ENCODE peak calls at places on chromosomes 1 and 21, in eight cellular contexts. W is breast epithelium, M is body of pancreas, S is IMR-90, C is K562, K is right lobe of liver, X is suprapubic skin, A is heart left ventricle. I is an unnamed sample.
A peak's percentile ranks its signal among the peaks of the same experiment; 100 is the strongest.

GRCh38 chr1:154479764-154480421 is 22.1 kb upstream of the TDRD10 start:
- DNase-seq in W (no peak), M (peak; percentile 73), S (peak; percentile 85), C (peak; percentile 82), K (no peak), X (no peak), A (no peak), I (no peak)

GRCh38 chr1:26861889-26862371 is 1.0 kb upstream of the SFN start:
- DNase-seq in W (no peak), M (no peak), S (no peak), C (no peak), K (no peak), X (no peak), A (no peak), I (no peak)

GRCh38 chr1:74943046-74943445 is 191.1 kb upstream of the LHX8 start:
- DNase-seq in W (no peak), M (no peak), S (no peak), C (no peak), K (no peak), X (no peak), A (no peak), I (no peak)

GRCh38 chr21:46610018-46610701 is 5.3 kb upstream of the S100B start:
- DNase-seq in W (no peak), M (no peak), S (no peak), C (no peak), K (no peak), X (no peak), A (no peak), I (no peak)

GRCh38 chr21:32007461-32007860 is 134.6 kb downstream of the HUNK start:
- DNase-seq in W (no peak), M (no peak), S (peak; percentile 82), C (no peak), K (no peak), X (no peak), A (no peak), I (no peak)

GRCh38 chr1:67170751-67171573 is 4.7 kb downstream of the IL23R start:
- DNase-seq in W (no peak), M (no peak), S (no peak), C (no peak), K (no peak), X (no peak), A (no peak), I (no peak)

GRCh38 chr1:176800978-176801552 is 338.1 kb downstream of the PAPPA2 start:
- DNase-seq in W (no peak), M (no peak), S (no peak), C (no peak), K (no peak), X (no peak), A (no peak), I (no peak)

GRCh38 chr1:116195077-116195868 is 84.1 kb downstream of the MAB21L3 start:
- DNase-seq in W (no peak), M (no peak), S (no peak), C (no peak), K (no peak), X (no peak), A (no peak), I (no peak)

GRCh38 chr1:183956559-183957188 is 80.9 kb downstream of the COLGALT2 start:
- DNase-seq in W (no peak), M (no peak), S (peak; percentile 87), C (no peak), K (no peak), X (no peak), A (no peak), I (no peak)

GRCh38 chr1:14345925-14346550 is 252.4 kb upstream of the KAZN start:
- DNase-seq in W (no peak), M (no peak), S (no peak), C (peak; percentile 28), K (no peak), X (no peak), A (no peak), I (no peak)

GRCh38 chr1:51101976-51102375 is at the start of gene C1orf185:
- DNase-seq in W (no peak), M (no peak), S (no peak), C (peak; percentile 14), K (no peak), X (no peak), A (no peak), I (no peak)

GRCh38 chr1:227225715-227226346 is 92.5 kb downstream of the CDC42BPA start:
- DNase-seq in W (no peak), M (no peak), S (peak; percentile 83), C (no peak), K (no peak), X (no peak), A (no peak), I (no peak)

GRCh38 chr1:48693180-48693579 is 83.5 kb downstream of the BEND5 start:
- DNase-seq in W (no peak), M (no peak), S (no peak), C (no peak), K (no peak), X (no peak), A (no peak), I (no peak)

GRCh38 chr1:55694297-55694696 is 479.1 kb upstream of the USP24 start:
- DNase-seq in W (no peak), M (peak; percentile 56), S (peak; percentile 35), C (no peak), K (no peak), X (no peak), A (no peak), I (no peak)
- TF ChIP-seq POLR2A in W (no peak), M (no peak), S (no peak), C (no peak), K (no peak), X (no peak), A (no peak), I (no peak)

GRCh38 chr1:239954836-239955235 is 136.8 kb upstream of the FMN2 start:
- DNase-seq in W (no peak), M (no peak), S (no peak), C (no peak), K (no peak), X (no peak), A (no peak), I (no peak)

GRCh38 chr1:239956230-239956629 is 135.5 kb upstream of the FMN2 start:
- DNase-seq in W (no peak), M (no peak), S (no peak), C (no peak), K (no peak), X (no peak), A (no peak), I (no peak)

GRCh38 chr1:239958063-239958462 is 133.6 kb upstream of the FMN2 start:
- DNase-seq in W (no peak), M (no peak), S (no peak), C (no peak), K (no peak), X (no peak), A (no peak), I (no peak)

GRCh38 chr1:239952348-239953307 is 139.1 kb upstream of the FMN2 start:
- DNase-seq in W (no peak), M (peak; percentile 17), S (no peak), C (peak; percentile 23), K (no peak), X (no peak), A (no peak), I (no peak)

DNA sequence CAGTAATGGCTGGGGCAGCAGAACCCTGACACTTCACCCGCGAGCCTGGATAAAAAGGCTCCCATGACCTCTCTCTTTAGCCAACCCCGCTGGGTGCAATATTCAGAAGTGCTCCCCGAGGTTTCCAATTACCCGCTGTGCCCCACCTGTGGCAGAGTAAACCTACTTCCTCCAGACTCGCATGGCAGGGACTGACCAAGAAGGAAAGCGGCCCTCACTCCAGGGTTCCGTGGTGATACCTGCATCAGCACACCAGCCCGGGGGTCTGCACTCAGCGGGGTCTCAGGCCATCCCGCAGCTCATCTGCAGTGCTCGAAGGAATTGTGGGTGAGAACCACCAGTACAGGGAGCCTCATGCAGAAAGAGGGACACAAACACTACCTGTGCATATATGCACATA is 136.3 kb upstream of the FMN2 start:
- DNase-seq in W (no peak), M (no peak), S (no peak), C (no peak), K (no peak), X (no peak), A (no peak), I (no peak)
- H3K27me3 ChIP-seq in W (no peaks in the 10 kb centered on the region), M (no peaks in the 10 kb centered on the region), S (peaks cover 18% of the 10 kb centered on the region), C (no peaks in the 10 kb centered on the region), K (no peaks in the 10 kb centered on the region), X (peaks cover 12% of the 10 kb centered on the region), A (no peaks in the 10 kb centered on the region), I (no peaks in the 10 kb centered on the region)

GRCh38 chr21:43865471-43866181 is 603 bp downstream of the AGPAT3 start:
- DNase-seq in W (no peak), M (peak; percentile 48), S (peak; percentile 15), C (peak; percentile 83), K (peak; percentile 74), X (no peak), A (peak; percentile 81), I (no peak)

GRCh38 chr21:43867332-43867703 is 2.3 kb downstream of the AGPAT3 start:
- DNase-seq in W (no peak), M (no peak), S (no peak), C (no peak), K (no peak), X (no peak), A (no peak), I (no peak)

GRCh38 chr21:43866659-43867331 is 1.8 kb downstream of the AGPAT3 start:
- DNase-seq in W (no peak), M (peak; percentile 50), S (no peak), C (peak; percentile 54), K (peak; percentile 85), X (no peak), A (no peak), I (no peak)

GRCh38 chr21:43864806-43865470 is at the start of gene AGPAT3:
- DNase-seq in W (no peak), M (no peak), S (no peak), C (peak; percentile 92), K (peak; percentile 61), X (no peak), A (peak; percentile 75), I (no peak)

GRCh38 chr21:43866233-43866632 is 1.2 kb downstream of the AGPAT3 start:
- DNase-seq in W (no peak), M (peak; percentile 38), S (peak; percentile 57), C (peak; percentile 46), K (no peak), X (no peak), A (no peak), I (no peak)
- H3K4me1 ChIP-seq in W (peaks cover 4% of the 10 kb centered on the region), M (peaks cover 41% of the 10 kb centered on the region), S (peaks cover 12% of the 10 kb centered on the region), C (peaks cover 51% of the 10 kb centered on the region), K (peaks cover 20% of the 10 kb centered on the region), X (peaks cover 38% of the 10 kb centered on the region), A (peaks cover 53% of the 10 kb centered on the region), I (peaks cover 46% of the 10 kb centered on the region)

DNA sequence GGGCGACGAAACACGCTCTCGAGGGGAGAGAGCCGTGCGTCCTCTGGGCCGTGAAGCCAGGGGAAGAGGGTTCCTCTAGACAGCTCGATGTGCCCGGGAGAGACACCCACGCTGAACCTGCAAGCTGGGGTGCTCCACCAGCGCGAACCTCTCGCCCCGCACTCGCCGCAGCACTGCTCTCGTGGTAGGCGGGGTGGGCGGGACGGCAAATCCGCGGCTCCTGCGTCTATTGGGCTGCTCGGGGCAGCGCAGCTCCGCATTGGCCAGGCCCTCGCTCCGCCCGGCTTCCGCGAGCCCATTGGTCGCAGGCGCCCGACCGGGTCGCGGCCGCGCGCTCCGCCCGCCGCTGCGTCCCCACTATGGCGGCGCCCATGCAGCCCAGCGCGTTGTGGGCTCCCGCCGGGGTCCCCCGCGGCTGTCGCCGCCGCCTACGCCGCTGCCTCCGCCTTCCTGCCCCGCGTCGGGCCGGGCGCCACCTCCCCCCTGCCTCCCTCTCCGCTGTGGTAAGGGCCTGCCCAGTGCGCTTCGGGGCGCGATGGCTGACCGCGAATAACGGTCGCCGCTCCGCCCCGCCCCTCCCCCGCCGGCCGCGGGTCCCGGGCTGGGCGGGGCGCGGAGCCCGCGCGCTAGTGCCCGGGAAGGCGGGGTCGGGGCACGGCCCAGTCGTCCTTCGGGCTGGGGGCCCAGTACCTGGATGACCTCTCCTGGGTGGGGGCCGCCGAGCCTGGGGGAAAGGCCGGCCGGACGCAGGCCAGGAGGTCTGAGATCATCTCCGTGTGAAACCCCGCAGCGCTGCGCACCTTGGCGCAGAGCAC is at the start of gene ST3GAL3:
- DNase-seq in W (peak; percentile 89), M (peak; percentile 91), S (peak; percentile 90), C (peak; percentile 98), K (peak; percentile 97), X (peak; percentile 97), A (peak; percentile 94), I (no peak)
- TF ChIP-seq POLR2A in W (no peak), M (peak; percentile 59), S (peak; percentile 79), C (peak; percentile 98), K (peak; percentile 86), X (no peak), A (peak; percentile 58), I (peak; percentile 21)